ENCODE peak calls at places on chromosomes 3 and 15, in six cellular contexts. E is omental fat pad, H is ovary, M is B cell, B is astrocyte of the spinal cord, A is GM12865. O is an unnamed sample.

GRCh38 chr3:149767720-149768119 is 15.4 kb upstream of the COMMD2 start:
- DNase-seq in E (no peak), H (no peak), M (no peak), B (no peak), A (no peak), O (no peak)

GRCh38 chr3:157445897-157446296 is 9.2 kb downstream of the PTX3 start:
- DNase-seq in E (no peak), H (no peak), M (no peak), B (no peak), A (no peak), O (no peak)

GRCh38 chr15:38362355-38362754 is 91.6 kb upstream of the FAM98B start:
- DNase-seq in E (no peak), H (no peak), M (no peak), B (no peak), A (no peak), O (no peak)

GRCh38 chr3:56691165-56692000 is 8.3 kb upstream of the TASOR start:
- DNase-seq in E (no peak), H (no peak), M (no peak), B (no peak), A (no peak), O (no peak)

GRCh38 chr3:30007668-30008067 is 598.7 kb upstream of the TGFBR2 start:
- DNase-seq in E (no peak), H (no peak), M (no peak), B (no peak), A (no peak), O (no peak)

GRCh38 chr3:187769771-187770170 is 24.5 kb upstream of the BCL6 start:
- DNase-seq in E (no peak), H (no peak), M (no peak), B (no peak), A (peak), O (no peak)

GRCh38 chr3:39180546-39181346 is 11.6 kb downstream of the XIRP1 start:
- DNase-seq in E (peak), H (peak), M (peak), B (peak), A (peak), O (peak)

GRCh38 chr15:100937171-100937570 is 18.0 kb downstream of the LRRK1 start:
- DNase-seq in E (no peak), H (no peak), M (no peak), B (no peak), A (no peak), O (no peak)

GRCh38 chr15:96125681-96126080 is 204.8 kb upstream of the NR2F2 start:
- DNase-seq in E (no peak), H (no peak), M (no peak), B (peak), A (no peak), O (no peak)

GRCh38 chr15:29613951-29614382 is 208.3 kb downstream of the TJP1 start:
- DNase-seq in E (no peak), H (no peak), M (no peak), B (no peak), A (peak), O (no peak)
- TF ChIP-seq CTCF in E (no peak), H (no peak), M (no peak), B (no peak), A (peak), O (no peak)

GRCh38 chr3:142224482-142225072 is 808 bp downstream of the GK5 start:
- DNase-seq in E (no peak), H (no peak), M (no peak), B (peak), A (no peak), O (no peak)

GRCh38 chr3:142223282-142223681 is 2.1 kb downstream of the GK5 start:
- DNase-seq in E (no peak), H (no peak), M (no peak), B (no peak), A (no peak), O (no peak)

GRCh38 chr3:142225885-142226215 is 465 bp upstream of the GK5 start:
- DNase-seq in E (no peak), H (peak), M (no peak), B (no peak), A (no peak), O (no peak)

GRCh38 chr3:142228964-142229363 is 3.6 kb upstream of the GK5 start:
- DNase-seq in E (no peak), H (no peak), M (no peak), B (no peak), A (no peak), O (no peak)

GRCh38 chr3:142226474-142226873 is 1.1 kb upstream of the GK5 start:
- DNase-seq in E (no peak), H (no peak), M (no peak), B (no peak), A (no peak), O (no peak)
- TF ChIP-seq CTCF in E (no peak), H (no peak), M (no peak), B (peak), A (no peak), O (no peak)

GRCh38 chr3:21894459-21895083 is 143.6 kb upstream of the ZNF385D start:
- DNase-seq in E (no peak), H (no peak), M (no peak), B (peak), A (no peak), O (no peak)
- TF ChIP-seq CTCF in E (no peak), H (no peak), M (no peak), B (peak), A (peak), O (peak)

DNA sequence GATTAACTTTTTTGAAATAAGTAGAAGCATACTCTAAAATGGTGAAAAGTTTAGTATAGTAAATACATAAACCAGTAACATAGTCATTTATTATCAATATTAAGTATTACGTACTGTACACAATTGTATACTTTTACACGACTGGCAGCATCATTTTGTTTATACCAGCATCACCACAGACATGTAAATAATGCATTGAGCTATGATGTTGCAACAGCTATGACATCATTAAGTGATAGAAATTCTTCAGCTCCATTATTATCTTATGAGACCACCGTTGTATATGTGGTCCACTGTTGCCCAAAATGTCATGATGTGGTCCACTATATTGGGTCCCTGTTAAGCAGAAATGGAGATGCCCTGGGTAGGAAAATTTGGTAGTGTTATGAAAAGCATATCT is 51.3 kb downstream of the DRD3 start:
- DNase-seq in E (no peak), H (no peak), M (no peak), B (no peak), A (no peak), O (no peak)
- TF ChIP-seq CTCF in E (no peak), H (no peak), M (no peak), B (no peak), A (no peak), O (no peak)

GRCh38 chr15:31499236-31499952 is 172.8 kb downstream of the KLF13 start:
- DNase-seq in E (no peak), H (no peak), M (no peak), B (no peak), A (no peak), O (no peak)

GRCh38 chr15:31498756-31499155 is 172.1 kb downstream of the KLF13 start:
- DNase-seq in E (no peak), H (no peak), M (no peak), B (no peak), A (no peak), O (no peak)

GRCh38 chr15:31497838-31498237 is 171.2 kb downstream of the KLF13 start:
- DNase-seq in E (no peak), H (no peak), M (no peak), B (no peak), A (no peak), O (no peak)

GRCh38 chr15:31499953-31500808 is 173.5 kb downstream of the KLF13 start:
- DNase-seq in E (no peak), H (no peak), M (no peak), B (no peak), A (no peak), O (no peak)

GRCh38 chr15:31498329-31498728 is 171.7 kb downstream of the KLF13 start:
- DNase-seq in E (no peak), H (no peak), M (no peak), B (no peak), A (no peak), O (no peak)
- TF ChIP-seq CTCF in E (no peak), H (no peak), M (no peak), B (no peak), A (no peak), O (no peak)

GRCh38 chr15:60933914-60934885 is 294.9 kb downstream of the RORA start:
- DNase-seq in E (no peak), H (no peak), M (no peak), B (no peak), A (no peak), O (no peak)

GRCh38 chr15:60935130-60935529 is 294.0 kb downstream of the RORA start:
- DNase-seq in E (no peak), H (no peak), M (no peak), B (no peak), A (no peak), O (no peak)

GRCh38 chr15:60937278-60937677 is 291.8 kb downstream of the RORA start:
- DNase-seq in E (no peak), H (no peak), M (no peak), B (no peak), A (no peak), O (no peak)

GRCh38 chr15:60932051-60932915 is 296.8 kb downstream of the RORA start:
- DNase-seq in E (no peak), H (no peak), M (no peak), B (peak), A (peak), O (no peak)

DNA sequence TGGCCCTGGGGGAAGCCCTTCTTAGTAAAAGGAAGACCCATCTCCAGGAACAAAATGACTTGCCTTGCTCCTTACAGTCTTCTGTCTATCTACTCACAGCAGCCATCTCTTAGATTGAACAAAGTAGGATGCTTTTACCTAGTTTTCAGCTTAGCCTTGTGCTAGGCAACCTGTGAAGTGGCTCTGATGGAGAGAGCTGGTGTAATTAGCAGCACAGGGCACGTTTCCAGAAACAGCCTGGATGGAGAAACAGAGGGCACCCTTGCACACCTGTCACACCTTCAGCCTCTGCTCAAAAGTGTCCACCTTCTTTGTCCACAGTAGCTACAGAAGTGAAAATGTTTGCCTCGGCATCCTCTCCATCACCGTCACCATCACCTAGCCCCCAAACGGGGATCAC is 292.9 kb downstream of the RORA start:
- DNase-seq in E (no peak), H (no peak), M (no peak), B (no peak), A (no peak), O (no peak)
- TF ChIP-seq CTCF in E (no peak), H (no peak), M (no peak), B (no peak), A (no peak), O (no peak)

DNA sequence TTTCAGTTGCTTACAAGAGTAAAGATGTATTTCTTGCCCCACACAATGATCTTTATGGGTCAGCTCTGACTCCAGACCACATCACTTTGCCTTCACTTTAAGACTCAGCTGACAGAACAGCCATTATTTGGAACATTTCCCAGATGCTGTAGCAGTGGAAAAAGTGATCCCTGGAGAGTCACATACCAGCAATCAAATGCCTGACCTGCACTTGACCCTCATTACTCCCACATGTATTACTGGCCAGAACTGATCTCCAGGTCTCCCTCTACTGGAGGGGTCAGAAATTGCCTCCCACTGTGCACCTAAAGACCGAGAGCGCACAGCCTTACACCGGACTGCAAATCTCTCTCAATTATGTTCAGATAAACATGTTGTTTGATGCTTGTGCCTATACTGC is 88.6 kb upstream of the ZNF385D start:
- DNase-seq in E (no peak), H (no peak), M (no peak), B (peak), A (peak), O (no peak)
- TF ChIP-seq CTCF in E (no peak), H (no peak), M (peak), B (peak), A (peak), O (peak)

DNA sequence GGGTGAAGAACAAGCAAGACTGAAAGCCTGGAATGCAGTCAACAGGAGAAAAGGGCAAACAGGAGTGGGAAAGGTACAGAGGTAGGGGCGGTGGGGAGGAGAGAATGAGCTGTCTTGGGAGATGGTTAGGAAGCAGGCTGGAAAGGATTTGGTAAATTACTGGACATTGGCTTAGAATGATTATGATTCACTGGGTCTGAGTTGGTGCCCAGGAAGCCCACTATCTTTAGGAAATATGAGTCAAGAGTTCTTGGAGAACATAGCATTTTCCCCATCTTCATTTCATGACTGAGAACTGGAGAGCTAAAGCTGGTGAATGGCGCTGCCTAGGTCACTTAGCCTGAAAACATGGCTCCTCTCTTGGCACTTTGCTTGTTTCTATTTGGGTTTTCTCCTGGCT is 74.7 kb upstream of the C3orf80 start:
- DNase-seq in E (no peak), H (no peak), M (no peak), B (peak), A (no peak), O (no peak)
- TF ChIP-seq CTCF in E (no peak), H (no peak), M (no peak), B (no peak), A (no peak), O (no peak)